ENCODE peak calls at places on chromosomes 12 and 14, in six cellular contexts. One of them, this sample, is unnamed. For H3K27me3, the result is how much of the 10 kb centered on the place peaks cover.

GRCh38 chr12:128025856-128026255 is 241.1 kb upstream of the TMEM132C start:
- DNase-seq in endothelial cell of umbilical vein: no peak
- DNase-seq in transverse colon: peak
- DNase-seq in suprapubic skin: no peak
- DNase-seq in GM23248: no peak
- DNase-seq in body of pancreas: no peak
- DNase-seq in this sample: no peak

GRCh38 chr12:89345830-89346740 is 6.2 kb downstream of the DUSP6 start:
- DNase-seq in endothelial cell of umbilical vein: peak
- DNase-seq in transverse colon: peak
- DNase-seq in suprapubic skin: peak
- DNase-seq in GM23248: peak
- DNase-seq in body of pancreas: peak
- DNase-seq in this sample: no peak

GRCh38 chr12:128047266-128048060 is 219.5 kb upstream of the TMEM132C start:
- DNase-seq in endothelial cell of umbilical vein: no peak
- DNase-seq in transverse colon: no peak
- DNase-seq in suprapubic skin: no peak
- DNase-seq in GM23248: no peak
- DNase-seq in body of pancreas: no peak
- DNase-seq in this sample: no peak

GRCh38 chr12:92244036-92244435 is 98.4 kb upstream of the BTG1 start:
- DNase-seq in endothelial cell of umbilical vein: peak
- DNase-seq in transverse colon: no peak
- DNase-seq in suprapubic skin: no peak
- DNase-seq in GM23248: peak
- DNase-seq in body of pancreas: peak
- DNase-seq in this sample: no peak

GRCh38 chr14:71665157-71665556 is 267.1 kb upstream of the RGS6 start:
- DNase-seq in endothelial cell of umbilical vein: peak
- DNase-seq in transverse colon: no peak
- DNase-seq in suprapubic skin: no peak
- DNase-seq in GM23248: peak
- DNase-seq in body of pancreas: no peak
- DNase-seq in this sample: no peak

GRCh38 chr12:114975283-114975973 is 291.5 kb upstream of the TBX3 start:
- DNase-seq in endothelial cell of umbilical vein: no peak
- DNase-seq in transverse colon: no peak
- DNase-seq in suprapubic skin: no peak
- DNase-seq in GM23248: no peak
- DNase-seq in body of pancreas: no peak
- DNase-seq in this sample: no peak

GRCh38 chr12:131487379-131488129 is 223.3 kb upstream of the SFSWAP start:
- DNase-seq in endothelial cell of umbilical vein: no peak
- DNase-seq in transverse colon: no peak
- DNase-seq in suprapubic skin: no peak
- DNase-seq in GM23248: peak
- DNase-seq in body of pancreas: no peak
- DNase-seq in this sample: no peak

GRCh38 chr12:45415393-45415817 is 199.5 kb downstream of the ANO6 start:
- DNase-seq in endothelial cell of umbilical vein: peak
- DNase-seq in transverse colon: no peak
- DNase-seq in suprapubic skin: peak
- DNase-seq in GM23248: peak
- DNase-seq in body of pancreas: no peak
- DNase-seq in this sample: peak

GRCh38 chr14:103688906-103689902 is 26.0 kb downstream of the XRCC3 start:
- DNase-seq in endothelial cell of umbilical vein: no peak
- DNase-seq in transverse colon: peak
- DNase-seq in suprapubic skin: peak
- DNase-seq in GM23248: peak
- DNase-seq in body of pancreas: no peak
- DNase-seq in this sample: no peak

GRCh38 chr14:76133103-76133502 is 18.6 kb upstream of the GPATCH2L start:
- DNase-seq in endothelial cell of umbilical vein: peak
- DNase-seq in transverse colon: no peak
- DNase-seq in suprapubic skin: no peak
- DNase-seq in GM23248: peak
- DNase-seq in body of pancreas: no peak
- DNase-seq in this sample: no peak

GRCh38 chr14:65255583-65256443 is 153.5 kb upstream of the MAX start:
- DNase-seq in endothelial cell of umbilical vein: no peak
- DNase-seq in transverse colon: peak
- DNase-seq in suprapubic skin: peak
- DNase-seq in GM23248: no peak
- DNase-seq in body of pancreas: peak
- DNase-seq in this sample: no peak

GRCh38 chr12:58249610-58250009 is 308.2 kb downstream of the ATP23 start:
- DNase-seq in endothelial cell of umbilical vein: peak
- DNase-seq in transverse colon: no peak
- DNase-seq in suprapubic skin: no peak
- DNase-seq in GM23248: peak
- DNase-seq in body of pancreas: no peak
- DNase-seq in this sample: no peak

GRCh38 chr12:121577443-121578180 is 3.2 kb downstream of the KDM2B start:
- DNase-seq in endothelial cell of umbilical vein: no peak
- DNase-seq in transverse colon: no peak
- DNase-seq in suprapubic skin: no peak
- DNase-seq in GM23248: no peak
- DNase-seq in body of pancreas: no peak
- DNase-seq in this sample: no peak

GRCh38 chr14:39219075-39219499 is 14.6 kb upstream of the MIA2 start:
- DNase-seq in endothelial cell of umbilical vein: peak
- DNase-seq in transverse colon: no peak
- DNase-seq in suprapubic skin: no peak
- DNase-seq in GM23248: peak
- DNase-seq in body of pancreas: no peak
- DNase-seq in this sample: no peak

GRCh38 chr14:90995785-90996184 is 64.7 kb downstream of the RPS6KA5 start:
- DNase-seq in endothelial cell of umbilical vein: no peak
- DNase-seq in transverse colon: no peak
- DNase-seq in suprapubic skin: no peak
- DNase-seq in GM23248: no peak
- DNase-seq in body of pancreas: no peak
- DNase-seq in this sample: no peak

GRCh38 chr12:90953956-90954421 is 987 bp downstream of the CCER1 start:
- DNase-seq in endothelial cell of umbilical vein: no peak
- DNase-seq in transverse colon: no peak
- DNase-seq in suprapubic skin: no peak
- DNase-seq in GM23248: no peak
- DNase-seq in body of pancreas: no peak
- DNase-seq in this sample: peak

GRCh38 chr12:132559652-132560420 is 50.5 kb downstream of the LRCOL1 start:
- DNase-seq in endothelial cell of umbilical vein: peak
- DNase-seq in transverse colon: peak
- DNase-seq in suprapubic skin: no peak
- DNase-seq in GM23248: peak
- DNase-seq in body of pancreas: peak
- DNase-seq in this sample: peak

GRCh38 chr12:124829008-124829707 is 34.5 kb downstream of the SCARB1 start:
- DNase-seq in endothelial cell of umbilical vein: no peak
- DNase-seq in transverse colon: peak
- DNase-seq in suprapubic skin: no peak
- DNase-seq in GM23248: peak
- DNase-seq in body of pancreas: no peak
- DNase-seq in this sample: no peak

GRCh38 chr12:8823565-8824300 is 1.3 kb downstream of the A2ML1 start:
- DNase-seq in endothelial cell of umbilical vein: peak
- DNase-seq in transverse colon: no peak
- DNase-seq in suprapubic skin: no peak
- DNase-seq in GM23248: peak
- DNase-seq in body of pancreas: peak
- DNase-seq in this sample: no peak

GRCh38 chr12:113659416-113659815 is 187.7 kb upstream of the LHX5 start:
- DNase-seq in endothelial cell of umbilical vein: no peak
- DNase-seq in transverse colon: no peak
- DNase-seq in suprapubic skin: no peak
- DNase-seq in GM23248: no peak
- DNase-seq in body of pancreas: no peak
- DNase-seq in this sample: no peak

GRCh38 chr12:92304335-92305066 is 158.9 kb upstream of the BTG1 start:
- DNase-seq in endothelial cell of umbilical vein: peak
- DNase-seq in transverse colon: no peak
- DNase-seq in suprapubic skin: no peak
- DNase-seq in GM23248: peak
- DNase-seq in body of pancreas: no peak
- DNase-seq in this sample: no peak

GRCh38 chr14:92513204-92513965 is at the start of gene RIN3:
- DNase-seq in endothelial cell of umbilical vein: peak
- DNase-seq in transverse colon: peak
- DNase-seq in suprapubic skin: no peak
- DNase-seq in GM23248: peak
- DNase-seq in body of pancreas: no peak
- DNase-seq in this sample: no peak

GRCh38 chr12:124566181-124567034 is 1.0 kb downstream of the NCOR2 start:
- DNase-seq in endothelial cell of umbilical vein: peak
- DNase-seq in transverse colon: peak
- DNase-seq in suprapubic skin: peak
- DNase-seq in GM23248: peak
- DNase-seq in body of pancreas: peak
- DNase-seq in this sample: peak

DNA sequence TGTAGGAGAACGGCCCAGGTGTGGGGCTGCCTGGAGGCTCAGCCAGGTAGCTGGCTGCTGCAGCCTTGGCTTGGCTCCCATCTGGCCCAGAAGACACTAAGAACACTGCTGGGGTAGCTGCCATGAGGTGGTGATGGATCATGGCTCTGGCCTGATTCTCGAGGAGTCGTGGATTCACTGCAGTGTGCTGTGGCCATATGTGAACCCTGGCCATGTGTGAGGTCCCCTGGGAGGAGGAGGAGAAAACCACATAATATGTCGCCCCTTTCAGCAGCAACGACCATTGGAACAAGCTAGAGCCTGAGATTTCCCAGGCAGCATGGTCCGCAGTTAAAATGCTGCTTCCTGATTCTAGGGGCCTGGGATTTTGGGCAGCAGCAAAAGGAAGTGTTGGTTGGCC is 4.0 kb upstream of the PRMT8 start:
- DNase-seq in endothelial cell of umbilical vein: no peak
- DNase-seq in transverse colon: no peak
- DNase-seq in suprapubic skin: no peak
- DNase-seq in GM23248: no peak
- DNase-seq in body of pancreas: no peak
- DNase-seq in this sample: no peak
- H3K27me3 ChIP-seq in endothelial cell of umbilical vein: under half
- H3K27me3 ChIP-seq in transverse colon: half or more
- H3K27me3 ChIP-seq in suprapubic skin: half or more
- H3K27me3 ChIP-seq in GM23248: under half
- H3K27me3 ChIP-seq in body of pancreas: under half
- H3K27me3 ChIP-seq in this sample: under half

GRCh38 chr14:89524412-89524811 is 107.4 kb upstream of the FOXN3 start:
- DNase-seq in endothelial cell of umbilical vein: no peak
- DNase-seq in transverse colon: no peak
- DNase-seq in suprapubic skin: no peak
- DNase-seq in GM23248: no peak
- DNase-seq in body of pancreas: no peak
- DNase-seq in this sample: no peak
- H3K27me3 ChIP-seq in endothelial cell of umbilical vein: under half
- H3K27me3 ChIP-seq in transverse colon: under half
- H3K27me3 ChIP-seq in suprapubic skin: under half
- H3K27me3 ChIP-seq in GM23248: under half
- H3K27me3 ChIP-seq in body of pancreas: under half
- H3K27me3 ChIP-seq in this sample: under half

GRCh38 chr12:1846421-1847405 is 26.3 kb downstream of the LRTM2 start:
- DNase-seq in endothelial cell of umbilical vein: no peak
- DNase-seq in transverse colon: peak
- DNase-seq in suprapubic skin: peak
- DNase-seq in GM23248: no peak
- DNase-seq in body of pancreas: no peak
- DNase-seq in this sample: peak

GRCh38 chr12:1847411-1847810 is 27.0 kb downstream of the LRTM2 start:
- DNase-seq in endothelial cell of umbilical vein: no peak
- DNase-seq in transverse colon: peak
- DNase-seq in suprapubic skin: no peak
- DNase-seq in GM23248: no peak
- DNase-seq in body of pancreas: no peak
- DNase-seq in this sample: no peak

GRCh38 chr12:1848741-1849140 is 28.4 kb downstream of the LRTM2 start:
- DNase-seq in endothelial cell of umbilical vein: no peak
- DNase-seq in transverse colon: no peak
- DNase-seq in suprapubic skin: no peak
- DNase-seq in GM23248: no peak
- DNase-seq in body of pancreas: no peak
- DNase-seq in this sample: no peak

GRCh38 chr12:1845886-1846285 is 25.5 kb downstream of the LRTM2 start:
- DNase-seq in endothelial cell of umbilical vein: no peak
- DNase-seq in transverse colon: peak
- DNase-seq in suprapubic skin: no peak
- DNase-seq in GM23248: no peak
- DNase-seq in body of pancreas: no peak
- DNase-seq in this sample: no peak

DNA sequence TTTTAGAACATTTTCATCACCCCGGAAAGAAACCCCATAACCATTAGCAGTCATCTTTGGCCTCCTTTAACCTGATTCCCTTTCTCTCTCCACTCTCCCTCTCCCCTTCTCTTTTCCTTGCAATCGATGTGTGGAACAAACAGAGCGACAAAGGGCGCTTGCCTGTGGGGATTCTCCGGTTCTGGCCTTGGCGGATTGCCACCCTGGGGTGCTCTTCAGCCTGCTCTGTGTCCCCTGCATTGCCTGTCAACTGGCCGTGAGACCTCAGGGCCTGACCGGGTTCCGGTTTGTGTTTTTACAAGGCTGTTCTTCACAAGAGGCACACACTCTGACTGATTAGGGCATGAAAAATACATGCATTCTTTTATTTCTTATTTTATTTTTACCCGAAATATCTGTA is 27.8 kb downstream of the LRTM2 start:
- DNase-seq in endothelial cell of umbilical vein: no peak
- DNase-seq in transverse colon: peak
- DNase-seq in suprapubic skin: no peak
- DNase-seq in GM23248: no peak
- DNase-seq in body of pancreas: no peak
- DNase-seq in this sample: no peak
- H3K27me3 ChIP-seq in endothelial cell of umbilical vein: under half
- H3K27me3 ChIP-seq in transverse colon: under half
- H3K27me3 ChIP-seq in suprapubic skin: under half
- H3K27me3 ChIP-seq in GM23248: half or more
- H3K27me3 ChIP-seq in body of pancreas: under half
- H3K27me3 ChIP-seq in this sample: under half

GRCh38 chr14:99266181-99267178 is 5.5 kb downstream of the BCL11B start:
- DNase-seq in endothelial cell of umbilical vein: peak
- DNase-seq in transverse colon: peak
- DNase-seq in suprapubic skin: peak
- DNase-seq in GM23248: peak
- DNase-seq in body of pancreas: peak
- DNase-seq in this sample: peak

GRCh38 chr14:99265571-99265970 is 6.4 kb downstream of the BCL11B start:
- DNase-seq in endothelial cell of umbilical vein: no peak
- DNase-seq in transverse colon: no peak
- DNase-seq in suprapubic skin: no peak
- DNase-seq in GM23248: no peak
- DNase-seq in body of pancreas: no peak
- DNase-seq in this sample: no peak

GRCh38 chr14:99263564-99264330 is 8.2 kb downstream of the BCL11B start:
- DNase-seq in endothelial cell of umbilical vein: no peak
- DNase-seq in transverse colon: no peak
- DNase-seq in suprapubic skin: no peak
- DNase-seq in GM23248: no peak
- DNase-seq in body of pancreas: no peak
- DNase-seq in this sample: peak

GRCh38 chr14:99262977-99263448 is 9.0 kb downstream of the BCL11B start:
- DNase-seq in endothelial cell of umbilical vein: no peak
- DNase-seq in transverse colon: no peak
- DNase-seq in suprapubic skin: no peak
- DNase-seq in GM23248: no peak
- DNase-seq in body of pancreas: no peak
- DNase-seq in this sample: no peak

GRCh38 chr14:99264691-99265090 is 7.3 kb downstream of the BCL11B start:
- DNase-seq in endothelial cell of umbilical vein: no peak
- DNase-seq in transverse colon: no peak
- DNase-seq in suprapubic skin: no peak
- DNase-seq in GM23248: no peak
- DNase-seq in body of pancreas: no peak
- DNase-seq in this sample: peak
- H3K27me3 ChIP-seq in endothelial cell of umbilical vein: under half
- H3K27me3 ChIP-seq in transverse colon: half or more
- H3K27me3 ChIP-seq in suprapubic skin: under half
- H3K27me3 ChIP-seq in GM23248: half or more
- H3K27me3 ChIP-seq in body of pancreas: under half
- H3K27me3 ChIP-seq in this sample: under half

This sample was measured in naive thymus-derived CD4-positive, alpha-beta T cell.